ENCODE peak calls at places on chromosomes 1 and 21, in ten cellular contexts. M is right lobe of liver; Y is AG04450; X is fibroblast of villous mesenchyme; V is Calu3; G is CD8-positive, alpha-beta T cell; D is dorsolateral prefrontal cortex; U is endothelial cell; B is heart left ventricle; N is neural crest cell. C is an unnamed sample.

GRCh38 chr1:93056214-93056613 is 22.9 kb upstream of the MTF2 start:
- DNase-seq in M (no peak), Y (peak), X (peak), V (peak), G (no peak), D (no peak), U (peak), B (no peak), N (peak), C (no peak)

GRCh38 chr1:204295666-204296065 is 64.1 kb downstream of the PLEKHA6 start:
- DNase-seq in M (peak), Y (no peak), X (peak), V (no peak), G (no peak), D (no peak), U (no peak), B (peak), N (no peak), C (no peak)

GRCh38 chr21:45591619-45592207 is 49.5 kb upstream of the SLC19A1 start:
- DNase-seq in M (peak), Y (no peak), X (no peak), V (no peak), G (no peak), D (no peak), U (no peak), B (no peak), N (no peak), C (no peak)

GRCh38 chr1:192453360-192454045 is 122.1 kb upstream of the RGS1 start:
- DNase-seq in M (no peak), Y (no peak), X (no peak), V (no peak), G (no peak), D (no peak), U (no peak), B (no peak), N (no peak), C (no peak)

GRCh38 chr1:226109829-226110248 is 47.3 kb downstream of the H3-3A start:
- DNase-seq in M (peak), Y (no peak), X (peak), V (peak), G (peak), D (peak), U (peak), B (peak), N (peak), C (no peak)

GRCh38 chr1:201745023-201745422 is 83.9 kb upstream of the IPO9 start:
- DNase-seq in M (no peak), Y (peak), X (peak), V (no peak), G (no peak), D (no peak), U (no peak), B (no peak), N (no peak), C (no peak)

GRCh38 chr21:45618287-45618686 is 25.2 kb upstream of the PCBP3 start:
- DNase-seq in M (no peak), Y (no peak), X (peak), V (peak), G (no peak), D (no peak), U (no peak), B (no peak), N (no peak), C (peak)

GRCh38 chr1:232629250-232630046 is 485 bp downstream of the SIPA1L2 start:
- DNase-seq in M (peak), Y (no peak), X (peak), V (peak), G (no peak), D (no peak), U (peak), B (peak), N (peak), C (peak)

GRCh38 chr1:22228505-22228911 is 85.6 kb upstream of the WNT4 start:
- DNase-seq in M (no peak), Y (no peak), X (no peak), V (peak), G (no peak), D (no peak), U (no peak), B (no peak), N (no peak), C (peak)

GRCh38 chr1:157992813-157993178 is 649 bp upstream of the KIRREL1 start:
- DNase-seq in M (no peak), Y (no peak), X (no peak), V (no peak), G (no peak), D (no peak), U (no peak), B (no peak), N (no peak), C (no peak)

GRCh38 chr1:3053366-3053980 is 15.5 kb upstream of the PRDM16 start:
- DNase-seq in M (no peak), Y (no peak), X (no peak), V (no peak), G (no peak), D (no peak), U (no peak), B (no peak), N (no peak), C (peak)

GRCh38 chr1:17573518-17574041 is 34.1 kb downstream of the ARHGEF10L start:
- DNase-seq in M (no peak), Y (no peak), X (no peak), V (no peak), G (no peak), D (peak), U (no peak), B (peak), N (peak), C (no peak)
- TF ChIP-seq CTCF in M (no peak), Y (no peak), X (no peak), V (no peak), G (no peak), D (no peak), U (no peak), B (no peak), N (no peak), C (no peak)

DNA sequence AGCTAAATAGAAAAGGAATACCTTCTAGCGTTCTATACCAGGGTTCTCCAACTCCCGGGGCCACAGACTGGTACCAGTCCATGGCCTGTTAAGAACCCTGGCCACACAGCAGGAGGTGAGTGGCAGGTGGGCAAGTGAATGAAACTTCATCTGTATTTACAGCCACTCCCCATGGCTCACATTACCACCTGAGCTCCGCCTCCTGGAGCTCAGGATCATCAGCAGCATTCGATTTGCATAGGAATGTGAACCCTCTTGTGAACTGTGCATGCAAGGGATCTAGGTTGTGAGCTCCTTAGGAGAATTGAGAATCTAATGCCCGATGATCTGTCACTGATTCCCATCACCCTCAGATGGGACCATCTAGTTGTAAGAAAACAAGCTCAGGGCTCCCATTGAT is 107.3 kb downstream of the KAZN start:
- DNase-seq in M (no peak), Y (no peak), X (no peak), V (no peak), G (no peak), D (no peak), U (no peak), B (no peak), N (no peak), C (no peak)
- TF ChIP-seq CTCF in M (no peak), Y (no peak), X (no peak), V (no peak), G (no peak), D (no peak), U (no peak), B (no peak), N (no peak), C (no peak)

DNA sequence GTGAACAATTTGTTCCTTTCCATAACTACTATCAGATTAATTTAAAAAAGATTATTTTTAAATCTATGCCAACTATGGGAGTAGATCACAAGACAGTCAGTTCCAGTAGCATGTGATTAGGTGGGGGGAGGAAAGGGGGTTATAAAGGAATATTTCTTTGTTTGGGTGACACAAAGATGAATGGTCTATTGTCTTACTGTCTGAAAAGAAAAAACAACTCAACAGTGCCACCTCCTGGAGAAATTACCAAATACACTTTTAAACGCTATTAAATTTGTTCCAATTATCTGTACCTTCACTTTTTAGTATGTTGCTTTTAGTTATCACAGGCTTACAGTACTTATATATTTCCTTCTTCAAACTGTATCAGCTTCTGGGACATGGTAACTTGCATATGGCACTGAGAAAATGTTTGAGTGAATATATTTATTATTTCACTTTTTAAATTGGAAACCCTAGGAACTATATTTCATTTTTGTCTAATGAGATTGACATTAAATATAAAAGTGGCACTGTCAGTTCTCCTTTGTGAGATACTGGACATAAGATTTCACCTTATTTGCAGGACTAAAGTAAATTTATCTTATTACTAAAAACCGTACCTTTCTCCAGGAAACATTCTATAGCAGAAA is 1.7 kb upstream of the SORT1 start:
- DNase-seq in M (no peak), Y (peak), X (peak), V (peak), G (no peak), D (no peak), U (peak), B (no peak), N (peak), C (no peak)
- TF ChIP-seq CTCF in M (peak), Y (peak), X (peak), V (peak), G (peak), D (peak), U (peak), B (peak), N (peak), C (peak)

GRCh38 chr1:237124856-237125462 is 83.0 kb downstream of the RYR2 start:
- DNase-seq in M (no peak), Y (no peak), X (peak), V (no peak), G (no peak), D (no peak), U (peak), B (no peak), N (no peak), C (no peak)
- TF ChIP-seq CTCF in M (peak), Y (no peak), X (peak), V (no peak), G (no peak), D (no peak), U (peak), B (peak), N (peak), C (peak)

GRCh38 chr1:26530540-26530897 is 958 bp downstream of the RPS6KA1 start:
- DNase-seq in M (no peak), Y (no peak), X (no peak), V (no peak), G (no peak), D (no peak), U (no peak), B (no peak), N (no peak), C (no peak)

GRCh38 chr1:26529655-26530539 is at the start of gene RPS6KA1:
- DNase-seq in M (peak), Y (no peak), X (peak), V (peak), G (peak), D (peak), U (peak), B (peak), N (peak), C (no peak)

GRCh38 chr1:26531651-26532131 is 2.1 kb downstream of the RPS6KA1 start:
- DNase-seq in M (no peak), Y (no peak), X (no peak), V (peak), G (no peak), D (no peak), U (no peak), B (no peak), N (no peak), C (no peak)

GRCh38 chr1:26529405-26529654 is 231 bp upstream of the RPS6KA1 start:
- DNase-seq in M (no peak), Y (no peak), X (no peak), V (no peak), G (no peak), D (no peak), U (no peak), B (no peak), N (no peak), C (no peak)

GRCh38 chr1:26530898-26531598 is 1.5 kb downstream of the RPS6KA1 start:
- DNase-seq in M (no peak), Y (no peak), X (peak), V (peak), G (no peak), D (no peak), U (no peak), B (no peak), N (no peak), C (no peak)
- TF ChIP-seq CTCF in M (peak), Y (peak), X (peak), V (peak), G (no peak), D (no peak), U (no peak), B (no peak), N (no peak), C (peak)

GRCh38 chr1:156115514-156116374 is 1.2 kb downstream of the LMNA start:
- DNase-seq in M (peak), Y (no peak), X (peak), V (peak), G (no peak), D (no peak), U (peak), B (peak), N (no peak), C (no peak)

GRCh38 chr1:156113263-156114004 is 1.1 kb upstream of the LMNA start:
- DNase-seq in M (no peak), Y (no peak), X (peak), V (no peak), G (no peak), D (no peak), U (no peak), B (no peak), N (no peak), C (no peak)

GRCh38 chr1:156114919-156115513 is 505 bp downstream of the LMNA start:
- DNase-seq in M (no peak), Y (no peak), X (no peak), V (no peak), G (no peak), D (no peak), U (no peak), B (peak), N (peak), C (no peak)

GRCh38 chr1:156112276-156113137 is 2.0 kb upstream of the LMNA start:
- DNase-seq in M (no peak), Y (no peak), X (no peak), V (no peak), G (no peak), D (peak), U (no peak), B (no peak), N (no peak), C (no peak)

DNA sequence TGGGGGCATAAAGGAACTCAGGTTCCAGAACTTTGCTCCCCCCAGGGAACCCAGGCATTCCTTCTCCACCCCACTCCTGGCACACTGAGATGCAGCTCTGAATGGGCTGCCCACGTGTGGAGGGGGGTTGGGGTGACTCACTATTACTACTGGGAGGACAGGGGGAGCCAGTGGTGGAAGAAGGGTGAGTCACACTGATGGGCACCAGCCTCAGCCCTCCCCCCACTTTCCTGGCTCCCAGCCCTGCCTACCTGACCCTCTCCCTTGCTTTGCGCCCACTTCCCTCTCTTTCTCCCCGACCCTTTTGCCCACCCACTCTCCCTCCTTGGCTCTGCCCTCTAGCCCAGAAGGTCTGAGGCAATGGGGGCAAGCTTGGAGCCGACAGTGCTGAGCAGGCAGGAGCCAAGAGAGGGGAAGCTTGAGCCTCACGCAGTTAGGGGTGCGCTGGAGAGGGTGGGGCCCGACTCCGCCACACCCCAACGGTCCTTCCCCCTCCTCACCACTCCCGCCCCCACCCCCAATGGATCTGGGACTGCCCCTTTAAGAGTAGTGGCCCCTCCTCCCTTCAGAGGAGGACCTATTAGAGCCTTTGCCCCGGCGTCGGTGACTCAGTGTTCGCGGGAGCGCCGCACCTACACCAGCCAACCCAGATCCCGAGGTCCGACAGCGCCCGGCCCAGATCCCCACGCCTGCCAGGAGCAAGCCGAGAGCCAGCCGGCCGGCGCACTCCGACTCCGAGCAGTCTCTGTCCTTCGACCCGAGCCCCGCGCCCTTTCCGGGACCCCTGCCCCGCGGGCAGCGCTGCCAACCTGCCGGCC is at the start of gene LMNA:
- DNase-seq in M (peak), Y (peak), X (peak), V (peak), G (peak), D (peak), U (peak), B (peak), N (no peak), C (no peak)
- TF ChIP-seq CTCF in M (no peak), Y (no peak), X (no peak), V (no peak), G (no peak), D (no peak), U (no peak), B (no peak), N (no peak), C (no peak)

DNA sequence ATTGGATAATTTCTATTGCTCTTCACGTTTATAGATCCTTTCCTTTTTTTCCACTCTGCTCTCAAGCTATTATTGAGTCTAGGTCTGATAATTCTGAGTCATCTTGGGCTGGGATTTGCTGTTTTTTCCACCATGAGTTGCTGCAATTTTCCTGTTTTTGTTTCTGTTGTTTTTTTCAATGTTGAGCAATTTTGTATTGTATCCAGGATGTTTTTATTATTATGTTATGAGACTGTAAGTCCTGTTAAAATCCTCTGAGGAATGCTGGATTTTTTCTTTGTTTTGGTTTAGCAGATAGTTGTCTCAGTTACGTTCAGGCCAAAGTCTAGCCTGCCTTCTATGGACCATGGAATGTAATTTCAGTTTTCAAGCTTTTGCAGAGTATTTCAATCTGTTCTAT is 13.0 kb upstream of the SLC35A3 start:
- DNase-seq in M (no peak), Y (no peak), X (peak), V (no peak), G (no peak), D (no peak), U (no peak), B (no peak), N (no peak), C (no peak)
- TF ChIP-seq CTCF in M (no peak), Y (peak), X (peak), V (no peak), G (no peak), D (no peak), U (no peak), B (no peak), N (no peak), C (peak)

GRCh38 chr1:9827558-9828185 is 3.9 kb upstream of the CLSTN1 start:
- DNase-seq in M (no peak), Y (no peak), X (no peak), V (no peak), G (no peak), D (no peak), U (no peak), B (no peak), N (no peak), C (peak)
- TF ChIP-seq CTCF in M (no peak), Y (peak), X (peak), V (peak), G (peak), D (no peak), U (peak), B (no peak), N (peak), C (peak)

GRCh38 chr1:152034654-152035405 is 2.0 kb downstream of the S100A11 start:
- DNase-seq in M (no peak), Y (no peak), X (peak), V (peak), G (peak), D (no peak), U (peak), B (no peak), N (peak), C (no peak)
- TF ChIP-seq CTCF in M (peak), Y (peak), X (peak), V (peak), G (peak), D (peak), U (peak), B (peak), N (peak), C (peak)

GRCh38 chr21:29172282-29172681 is 41.8 kb downstream of the MAP3K7CL start:
- DNase-seq in M (no peak), Y (no peak), X (no peak), V (no peak), G (no peak), D (no peak), U (no peak), B (no peak), N (no peak), C (no peak)
- TF ChIP-seq CTCF in M (no peak), Y (no peak), X (no peak), V (no peak), G (no peak), D (no peak), U (no peak), B (no peak), N (no peak), C (no peak)